ENCODE peak calls at places on chromosomes 6 and 20, in six cellular contexts. R, N, X, G, S and O are unnamed samples.

GRCh38 chr6:41161851-41162552 is 914 bp downstream of the TREM2 start:
- DNase-seq in G (no peak), X (no peak), R (no peak), N (peak; percentile 60), S (no peak), O (no peak)

GRCh38 chr20:61353261-61353995 is 101.4 kb downstream of the CDH4 start:
- DNase-seq in G (no peak), S (no peak), R (no peak), X (peak; percentile 35), N (no peak), O (no peak)

GRCh38 chr20:61494763-61495595 is 242.9 kb downstream of the CDH4 start:
- DNase-seq in N (no peak), X (no peak), S (no peak), G (no peak), R (no peak), O (no peak)

GRCh38 chr6:12947191-12947795 is 230.7 kb downstream of the PHACTR1 start:
- DNase-seq in S (no peak), X (no peak), G (no peak), N (no peak), R (no peak), O (no peak)

GRCh38 chr6:101435028-101435427 is 41.5 kb downstream of the GRIK2 start:
- DNase-seq in N (no peak), X (no peak), G (no peak), R (no peak), S (no peak), O (no peak)

GRCh38 chr6:6008648-6009421 is 2.1 kb upstream of the NRN1 start:
- DNase-seq in N (no peak), S (no peak), G (peak; percentile 83), R (peak; percentile 91), X (peak; percentile 66), O (peak; percentile 46)

GRCh38 chr20:58677205-58677604 is 15.4 kb upstream of the NPEPL1 start:
- DNase-seq in X (no peak), S (no peak), N (no peak), R (no peak), G (no peak), O (no peak)

GRCh38 chr20:9236408-9236912 is 167.6 kb downstream of the PLCB4 start:
- DNase-seq in X (no peak), G (no peak), S (no peak), N (no peak), R (no peak), O (no peak)

GRCh38 chr6:157255079-157255478 is 68.2 kb downstream of the TMEM242 start:
- DNase-seq in R (no peak), N (no peak), S (no peak), X (no peak), G (no peak), O (no peak)

GRCh38 chr6:123064038-123064437 is 68.0 kb downstream of the CLVS2 start:
- DNase-seq in N (no peak), R (no peak), X (no peak), S (no peak), G (no peak), O (no peak)

GRCh38 chr20:58065508-58066361 is 162.7 kb downstream of the ANKRD60 start:
- DNase-seq in X (peak; percentile 66), G (no peak), N (no peak), R (no peak), S (no peak), O (no peak)

GRCh38 chr20:4607287-4607713 is 114.4 kb upstream of the PRND start:
- DNase-seq in X (peak; percentile 65), R (peak; percentile 52), N (peak; percentile 76), G (peak; percentile 39), S (no peak), O (no peak)